ENCODE peak calls at places on chromosome 5, in eight cellular contexts. H is MM.1S, U is sigmoid colon, Q is spleen, F is left lung, C is PC-3, K is heart right ventricle, R is tibial artery. P is an unnamed sample.

GRCh38 chr5:34496258-34496657 is 159.9 kb upstream of the RAI14 start:
- DNase-seq in H (no peak), Q (no peak), U (peak; percentile 68), F (no peak), K (no peak), R (no peak), C (no peak), P (no peak)

GRCh38 chr5:168708301-168708695 is 129.1 kb upstream of the PANK3 start:
- DNase-seq in Q (no peak), C (no peak), R (no peak), U (no peak), K (no peak), F (no peak), H (no peak), P (no peak)

GRCh38 chr5:66171349-66172344 is 27.5 kb downstream of the SREK1 start:
- DNase-seq in K (no peak), F (no peak), U (no peak), Q (no peak), R (no peak), H (peak; percentile 69), C (peak; percentile 46), P (no peak)

GRCh38 chr5:72140711-72141110 is 33.4 kb downstream of the MAP1B start:
- DNase-seq in R (no peak), F (no peak), K (no peak), H (no peak), C (peak; percentile 25), U (no peak), Q (no peak), P (no peak)

GRCh38 chr5:27387535-27388073 is 349.2 kb upstream of the CDH9 start:
- DNase-seq in H (no peak), Q (no peak), F (no peak), K (no peak), U (no peak), C (peak; percentile 18), R (no peak), P (no peak)

GRCh38 chr5:137372386-137373160 is 126.6 kb downstream of the SPOCK1 start:
- DNase-seq in H (no peak), C (peak; percentile 12), U (no peak), K (no peak), Q (no peak), F (no peak), R (no peak), P (no peak)

GRCh38 chr5:59485104-59485503 is 408.4 kb downstream of the PDE4D start:
- DNase-seq in H (no peak), Q (no peak), K (no peak), F (no peak), R (no peak), C (no peak), U (no peak), P (no peak)

GRCh38 chr5:83368317-83368716 is 103.2 kb upstream of the VCAN start:
- DNase-seq in K (no peak), Q (peak; percentile 69), C (peak; percentile 92), U (no peak), R (peak; percentile 29), F (no peak), H (no peak), P (peak; percentile 15)

GRCh38 chr5:176675676-176676360 is 28.5 kb downstream of the TSPAN17 start:
- DNase-seq in Q (no peak), C (peak; percentile 46), K (no peak), F (no peak), R (no peak), U (no peak), H (no peak), P (no peak)

GRCh38 chr5:135269828-135270545 is 129.0 kb downstream of the MACROH2A1 start:
- DNase-seq in Q (no peak), F (no peak), R (peak; percentile 49), H (no peak), C (peak; percentile 58), U (no peak), K (no peak), P (peak; percentile 78)

GRCh38 chr5:44646016-44646415 is 162.7 kb upstream of the MRPS30 start:
- DNase-seq in F (no peak), H (no peak), K (no peak), Q (no peak), C (no peak), U (no peak), R (no peak), P (no peak)

GRCh38 chr5:116130471-116130870 is 45.6 kb downstream of the COMMD10 start:
- DNase-seq in R (no peak), H (no peak), U (no peak), C (peak; percentile 11), F (no peak), K (no peak), Q (no peak), P (no peak)

GRCh38 chr5:75324791-75325190 is 12.2 kb upstream of the HMGCR start:
- DNase-seq in F (no peak), K (no peak), U (no peak), R (no peak), H (no peak), Q (no peak), C (no peak), P (no peak)

GRCh38 chr5:180137401-180138213 is 66.0 kb upstream of the RNF130 start:
- DNase-seq in R (no peak), H (no peak), U (peak; percentile 57), K (no peak), F (no peak), C (no peak), Q (peak; percentile 58), P (peak; percentile 35)

GRCh38 chr5:20497356-20497755 is 509.4 kb upstream of the CDH18 start:
- DNase-seq in R (no peak), F (no peak), Q (no peak), U (no peak), C (peak; percentile 63), H (no peak), K (no peak), P (no peak)

GRCh38 chr5:32600057-32600622 is 14.8 kb downstream of the SUB1 start:
- DNase-seq in C (peak; percentile 93), K (no peak), F (no peak), Q (no peak), R (no peak), H (no peak), U (no peak), P (no peak)

GRCh38 chr5:140196406-140196805 is 21.4 kb downstream of the CYSTM1 start:
- DNase-seq in H (no peak), F (no peak), C (no peak), Q (no peak), U (no peak), K (no peak), R (no peak), P (no peak)

GRCh38 chr5:67297376-67297775 is 100.8 kb upstream of the CD180 start:
- DNase-seq in H (no peak), Q (no peak), C (no peak), F (no peak), K (no peak), U (no peak), R (no peak), P (no peak)

GRCh38 chr5:118628672-118629354 is 359.5 kb downstream of the DTWD2 start:
- DNase-seq in R (no peak), K (no peak), U (no peak), C (no peak), H (no peak), Q (no peak), F (no peak), P (no peak)

GRCh38 chr5:13510616-13511015 is 433.9 kb downstream of the DNAH5 start:
- DNase-seq in Q (no peak), R (no peak), U (no peak), K (no peak), H (no peak), C (peak; percentile 92), F (no peak), P (no peak)

GRCh38 chr5:95954716-95955115 is 6.9 kb downstream of the ELL2 start:
- DNase-seq in K (no peak), F (no peak), Q (no peak), R (no peak), U (no peak), H (no peak), C (no peak), P (no peak)
- H3K4me1 ChIP-seq in K (peaks cover 60% of the 10 kb centered on the region), F (peaks cover 59% of the 10 kb centered on the region), Q (peaks cover 15% of the 10 kb centered on the region), R (peaks cover 78% of the 10 kb centered on the region), U (peaks cover 29% of the 10 kb centered on the region), H (peaks cover 26% of the 10 kb centered on the region), C (peaks cover 41% of the 10 kb centered on the region), P (peaks cover 47% of the 10 kb centered on the region)

GRCh38 chr5:172714491-172715420 is 56.2 kb downstream of the DUSP1 start:
- DNase-seq in U (peak; percentile 92), H (peak; percentile 18), R (peak; percentile 89), C (peak; percentile 78), F (peak; percentile 86), K (peak; percentile 76), Q (peak; percentile 89), P (peak; percentile 86)
- H3K27ac ChIP-seq in U (peak overlapping the region; percentile 77), H (no peak overlapping the region), R (peak overlapping the region; percentile 60), C (peak overlapping the region; percentile 67), F (peak overlapping the region; percentile 67), K (peak overlapping the region; percentile 76), Q (peak overlapping the region; percentile 61), P (peak overlapping the region; percentile 62)

DNA sequence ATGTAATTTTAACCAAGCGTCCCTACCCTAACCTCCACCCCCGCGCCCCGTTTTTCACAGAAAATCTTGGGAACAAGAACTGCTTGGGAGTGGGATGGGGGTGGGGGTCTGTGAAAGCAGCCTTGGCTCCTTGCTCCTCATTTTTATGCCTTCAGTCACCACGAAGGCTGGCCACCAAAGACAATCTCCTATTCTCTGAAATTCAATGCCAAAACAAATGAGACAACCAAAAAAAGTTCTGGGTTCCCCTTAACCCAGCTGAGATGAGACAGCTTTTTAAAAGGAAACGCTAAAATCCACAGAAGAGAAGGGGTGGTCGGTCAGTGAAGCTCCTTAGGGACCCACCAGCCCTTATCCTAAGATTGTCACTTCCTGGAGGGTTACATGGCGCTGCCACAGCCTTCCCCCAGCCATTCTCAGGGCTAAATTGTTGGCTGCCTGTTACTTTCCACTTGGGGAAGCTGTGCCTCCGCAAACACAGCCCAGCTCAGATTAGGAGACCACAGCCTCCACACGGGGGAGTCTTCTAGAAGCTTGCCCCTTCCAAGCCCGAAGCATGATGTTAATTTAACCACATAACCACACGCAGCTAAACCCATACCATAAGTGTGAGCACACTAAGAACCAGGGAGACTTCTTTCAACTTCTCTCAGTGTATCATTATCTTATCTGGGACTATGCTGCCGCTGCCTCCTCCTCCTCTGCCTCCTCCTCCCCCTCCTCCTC is 136.3 kb downstream of the FOXD1 start:
- DNase-seq in R (peak; percentile 45), K (no peak), Q (no peak), C (no peak), F (no peak), H (peak; percentile 36), U (no peak), P (no peak)
- TF ChIP-seq CTCF in R (no peak), K (no peak), Q (no peak), C (no peak), F (no peak), H (peak; percentile 21), U (no peak), P (no peak)

DNA sequence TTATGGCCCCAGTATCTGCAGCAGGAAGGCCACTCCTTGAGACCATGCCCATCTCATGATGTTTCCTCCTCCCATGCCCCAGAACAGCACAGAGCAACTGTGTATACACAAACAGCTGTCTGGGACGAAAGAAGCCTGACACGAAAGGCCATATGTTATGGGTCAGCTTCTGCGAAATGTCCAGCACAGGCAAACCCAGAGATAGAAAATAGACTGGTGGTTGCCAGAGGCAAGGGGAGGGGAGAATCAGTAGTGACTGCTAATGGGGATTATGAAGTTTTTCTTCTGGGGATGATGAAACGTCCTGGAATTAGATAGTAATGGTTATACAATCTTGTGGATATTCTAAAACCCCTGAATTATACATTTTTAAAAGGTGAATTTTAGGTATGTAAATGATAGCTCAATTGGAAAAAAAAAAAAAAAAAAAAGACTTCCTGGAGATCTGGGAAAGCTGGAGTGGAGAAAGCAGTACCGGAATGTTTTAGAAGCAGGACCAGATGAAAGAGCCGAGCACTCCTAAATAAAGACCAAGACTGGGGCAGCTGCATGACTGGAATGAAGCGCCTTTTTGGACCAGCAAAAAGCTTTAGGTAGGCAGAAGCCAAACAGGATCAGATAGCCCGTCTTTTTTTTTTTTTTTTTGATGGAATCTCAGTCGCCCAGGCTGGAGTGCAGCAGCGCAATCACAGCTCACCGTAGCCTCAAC is 29.2 kb downstream of the PCDHGC5 start:
- DNase-seq in K (no peak), F (no peak), H (no peak), Q (peak; percentile 21), C (no peak), U (no peak), R (no peak), P (no peak)
- H3K4me1 ChIP-seq in K (peaks cover 85% of the 10 kb centered on the region), F (peaks cover 99% of the 10 kb centered on the region), H (peaks cover 43% of the 10 kb centered on the region), Q (peaks cover 16% of the 10 kb centered on the region), C (peaks cover 33% of the 10 kb centered on the region), U (peaks cover 22% of the 10 kb centered on the region), R (peaks cover 56% of the 10 kb centered on the region), P (peaks cover 86% of the 10 kb centered on the region)

P was measured in psoas muscle.